ENCODE peak calls at places on chromosomes 2 and 18, in four cellular contexts. F is mesendoderm, I is IMR-90, P is H1. Q is an unnamed sample.

GRCh38 chr2:239664216-239664785 is 263.5 kb upstream of the HDAC4 start:
- DNase-seq in I (no peak), F (no peak), P (no peak), Q (no peak)

GRCh38 chr2:67457699-67458098 is 60.6 kb downstream of the ETAA1 start:
- DNase-seq in I (no peak), F (no peak), P (no peak), Q (no peak)

GRCh38 chr2:112703684-112704083 is 17.1 kb upstream of the NT5DC4 start:
- DNase-seq in F (no peak), P (no peak), I (no peak), Q (no peak)

GRCh38 chr2:223090540-223091235 is 38.7 kb downstream of the KCNE4 start:
- DNase-seq in F (no peak), P (no peak), I (no peak), Q (no peak)

GRCh38 chr18:8951491-8951890 is 151.0 kb upstream of the NDUFV2 start:
- DNase-seq in I (no peak), F (no peak), P (no peak), Q (no peak)

GRCh38 chr2:46337208-46337994 is 40.2 kb downstream of the EPAS1 start:
- DNase-seq in P (no peak), I (no peak), F (no peak), Q (no peak)

GRCh38 chr2:237968048-237968862 is 1.4 kb downstream of the UBE2F start:
- DNase-seq in P (no peak), F (no peak), I (peak; percentile 71), Q (peak; percentile 43)

GRCh38 chr2:167134381-167135072 is 246.2 kb downstream of the XIRP2 start:
- DNase-seq in I (peak; percentile 93), P (no peak), F (peak; percentile 19), Q (no peak)

GRCh38 chr2:217325251-217325650 is 465.4 kb upstream of the TNP1 start:
- DNase-seq in I (no peak), P (no peak), F (no peak), Q (no peak)

GRCh38 chr18:54946149-54946581 is 13.1 kb downstream of the CCDC68 start:
- DNase-seq in F (no peak), P (no peak), I (peak; percentile 33), Q (no peak)

GRCh38 chr2:45570671-45571334 is 40.3 kb downstream of the SRBD1 start:
- DNase-seq in I (peak; percentile 32), F (peak; percentile 39), P (no peak), Q (peak; percentile 29)

GRCh38 chr2:240463274-240463865 is 27.9 kb downstream of the GPC1 start:
- DNase-seq in I (no peak), F (no peak), P (no peak), Q (peak; percentile 22)

GRCh38 chr2:217903859-217904613 is 98.8 kb downstream of the TNS1 start:
- DNase-seq in F (no peak), P (no peak), I (peak; percentile 72), Q (no peak)

GRCh38 chr2:190170673-190171072 is 108.1 kb upstream of the MSTN start:
- DNase-seq in F (no peak), P (no peak), I (no peak), Q (no peak)

GRCh38 chr2:159118115-159118858 is 149.8 kb downstream of the TANC1 start:
- DNase-seq in F (peak; percentile 86), P (peak; percentile 93), I (peak; percentile 88), Q (peak; percentile 80)

GRCh38 chr2:26099933-26100332 is 66.0 kb downstream of the RAB10 start:
- DNase-seq in P (no peak), I (no peak), F (no peak), Q (no peak)

GRCh38 chr2:239143858-239144712 is 256.7 kb downstream of the HDAC4 start:
- DNase-seq in F (peak; percentile 69), P (peak; percentile 72), I (peak; percentile 53), Q (peak; percentile 68)

GRCh38 chr18:46755315-46756171 is 1.3 kb downstream of the ST8SIA5 start:
- DNase-seq in P (peak; percentile 60), F (peak; percentile 13), I (no peak), Q (no peak)

GRCh38 chr2:196112408-196113039 is 43.9 kb upstream of the DNAH7 start:
- DNase-seq in F (peak; percentile 89), P (no peak), I (peak; percentile 81), Q (no peak)

GRCh38 chr18:4101009-4101408 is 354.1 kb downstream of the DLGAP1 start:
- DNase-seq in P (no peak), I (no peak), F (no peak), Q (no peak)

GRCh38 chr2:163119964-163120363 is 281.4 kb upstream of the KCNH7 start:
- DNase-seq in I (no peak), P (no peak), F (peak; percentile 60), Q (no peak)

GRCh38 chr2:163123526-163123925 is 285.0 kb upstream of the KCNH7 start:
- DNase-seq in P (no peak), F (no peak), I (no peak), Q (no peak)

GRCh38 chr2:163121483-163121882 is 282.9 kb upstream of the KCNH7 start:
- DNase-seq in I (no peak), P (no peak), F (no peak), Q (no peak)

DNA sequence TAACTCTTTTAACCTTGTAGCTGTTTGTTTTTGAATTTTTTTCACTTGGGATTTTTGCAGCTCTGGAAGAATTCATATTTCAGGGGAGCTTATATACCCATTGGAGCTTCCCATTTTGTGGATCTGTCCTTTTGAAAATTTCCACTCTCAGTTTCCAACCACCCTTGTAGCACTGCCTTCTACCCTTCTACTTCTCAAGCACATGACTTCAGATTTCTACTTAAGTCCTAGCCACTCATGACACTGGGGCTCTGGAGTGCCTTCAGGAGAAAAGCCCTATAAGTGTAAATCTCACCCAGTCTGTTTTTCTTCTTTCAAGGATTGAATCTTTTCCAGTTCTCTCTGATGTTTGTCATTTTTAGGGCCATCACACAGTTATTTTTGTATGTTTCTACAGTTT is 283.7 kb upstream of the KCNH7 start:
- DNase-seq in I (no peak), F (no peak), P (no peak), Q (no peak)
- H4K5ac ChIP-seq in I (no peak overlapping the region), F (no peak overlapping the region), P (no peak overlapping the region), Q (no peak overlapping the region)

DNA sequence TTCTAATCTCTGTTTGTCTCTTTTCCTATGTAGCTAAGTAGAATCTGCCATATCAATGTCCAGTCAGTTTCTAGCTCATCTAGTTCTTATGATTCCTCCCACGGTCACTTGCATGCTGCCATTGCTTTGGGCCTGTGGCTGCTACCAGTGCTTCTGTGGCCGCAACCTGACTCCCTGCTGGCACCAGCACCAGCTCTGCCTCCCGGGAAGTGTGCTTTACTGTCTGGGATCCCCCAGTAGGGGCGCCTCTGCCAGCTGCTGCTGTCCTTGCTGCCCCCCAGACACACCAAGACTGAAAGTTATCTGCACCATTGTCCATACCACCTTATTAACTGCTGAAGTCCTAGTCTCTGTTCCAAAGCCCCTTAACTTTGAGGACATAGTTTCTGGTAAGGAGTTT is 56.3 kb downstream of the RAPGEF4 start:
- DNase-seq in I (no peak), P (no peak), F (no peak), Q (peak; percentile 40)
- H4K5ac ChIP-seq in I (peak overlapping the region; percentile 8), P (no peak overlapping the region), F (no peak overlapping the region), Q (no peak overlapping the region)

GRCh38 chr2:188518391-188518790 is 226.7 kb downstream of the GULP1 start:
- DNase-seq in F (peak; percentile 82), I (peak; percentile 49), P (no peak), Q (no peak)

GRCh38 chr2:188523901-188524300 is 232.2 kb downstream of the GULP1 start:
- DNase-seq in P (no peak), F (no peak), I (peak; percentile 28), Q (no peak)

GRCh38 chr2:188524519-188525113 is 232.9 kb downstream of the GULP1 start:
- DNase-seq in F (peak; percentile 43), P (no peak), I (peak; percentile 69), Q (no peak)

GRCh38 chr2:188519133-188519532 is 227.5 kb downstream of the GULP1 start:
- DNase-seq in I (peak; percentile 70), F (no peak), P (no peak), Q (no peak)

DNA sequence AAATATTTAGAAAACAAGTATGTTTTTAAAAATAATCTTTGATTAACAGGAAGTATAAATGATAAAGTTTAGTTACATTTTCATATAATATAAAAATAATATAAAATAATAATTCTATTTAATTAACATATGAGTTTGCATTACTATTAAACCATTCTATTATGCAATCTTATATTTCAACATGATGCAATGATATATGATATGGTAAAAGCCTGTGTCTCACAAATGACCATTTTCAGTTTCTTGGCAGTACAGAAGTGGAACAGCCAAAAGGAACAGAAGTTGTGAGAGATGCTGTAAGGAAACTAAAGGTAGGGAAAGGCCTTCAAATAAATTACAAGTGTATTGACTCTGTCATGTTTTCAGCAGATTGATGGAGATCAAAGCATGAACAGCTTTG is 230.8 kb downstream of the GULP1 start:
- DNase-seq in P (no peak), I (peak; percentile 10), F (no peak), Q (no peak)
- H4K5ac ChIP-seq in P (no peak overlapping the region), I (no peak overlapping the region), F (no peak overlapping the region), Q (no peak overlapping the region)

GRCh38 chr18:11581286-11581685 is 28.1 kb upstream of the SLC35G4 start:
- DNase-seq in P (no peak), I (no peak), F (no peak), Q (no peak)

GRCh38 chr18:11579916-11580315 is 29.5 kb upstream of the SLC35G4 start:
- DNase-seq in P (no peak), I (no peak), F (no peak), Q (no peak)

GRCh38 chr18:11587846-11588245 is 21.6 kb upstream of the SLC35G4 start:
- DNase-seq in P (no peak), I (no peak), F (no peak), Q (no peak)

GRCh38 chr18:11587432-11587831 is 22.0 kb upstream of the SLC35G4 start:
- DNase-seq in I (no peak), F (no peak), P (no peak), Q (no peak)

DNA sequence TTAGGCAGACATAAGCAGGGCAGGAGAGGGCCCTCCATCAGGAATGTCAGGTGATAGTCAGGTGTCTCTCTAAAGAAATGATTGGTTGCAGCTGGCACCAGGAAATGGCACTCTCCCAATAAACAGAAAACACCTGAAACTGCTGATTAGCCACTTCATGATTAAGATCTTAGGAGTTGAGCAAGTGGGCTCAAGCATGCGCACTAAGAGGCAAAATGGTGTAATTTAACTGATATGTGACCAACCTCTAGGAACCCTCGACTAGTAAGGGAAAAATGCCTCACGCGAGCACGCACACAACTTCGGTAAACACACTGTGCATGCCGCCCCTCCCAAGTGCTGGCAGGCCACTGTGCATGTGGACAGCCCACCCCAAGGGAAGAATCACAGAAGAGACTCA is 23.8 kb upstream of the SLC35G4 start:
- DNase-seq in P (no peak), F (no peak), I (no peak), Q (no peak)
- H4K5ac ChIP-seq in P (no peak overlapping the region), F (no peak overlapping the region), I (no peak overlapping the region), Q (no peak overlapping the region)

GRCh38 chr18:78196280-78196679 is 783.3 kb upstream of the SALL3 start:
- DNase-seq in P (no peak), F (no peak), I (no peak), Q (no peak)
- H4K5ac ChIP-seq in P (no peak overlapping the region), F (no peak overlapping the region), I (no peak overlapping the region), Q (no peak overlapping the region)

Q was measured in H9.